ENCODE peak calls at places on chromosomes 11 and 22, in four cellular contexts. T is cardiac fibroblast, V is breast epithelium, G is tibial nerve. J is an unnamed sample.

GRCh38 chr11:21814169-21814568 is 378.7 kb upstream of the ANO5 start:
- DNase-seq in T (peak; percentile 88), V (no peak), G (no peak), J (no peak)

GRCh38 chr22:37843746-37844089 is 416 bp downstream of the ANKRD54 start:
- DNase-seq in T (no peak), V (no peak), G (peak; percentile 17), J (no peak)

GRCh38 chr11:36212507-36212906 is 76.7 kb downstream of the COMMD9 start:
- DNase-seq in T (no peak), V (no peak), G (no peak), J (no peak)

GRCh38 chr11:19432370-19433163 is 191.8 kb upstream of the E2F8 start:
- DNase-seq in T (peak; percentile 90), V (no peak), G (no peak), J (no peak)

GRCh38 chr22:29004647-29005371 is 56.8 kb downstream of the C22orf31 start:
- DNase-seq in T (no peak), V (no peak), G (no peak), J (no peak)

GRCh38 chr11:121048464-121049233 is 24.7 kb downstream of the TBCEL start:
- DNase-seq in T (peak; percentile 13), V (no peak), G (no peak), J (no peak)

GRCh38 chr11:38014405-38014804 is 1416.4 kb upstream of the RAG2 start:
- DNase-seq in T (peak; percentile 84), V (no peak), G (no peak), J (no peak)

GRCh38 chr11:28017816-28018215 is 90.1 kb downstream of the KIF18A start:
- DNase-seq in T (peak; percentile 40), V (no peak), G (no peak), J (no peak)

GRCh38 chr11:9362393-9362863 is 22.0 kb upstream of the IPO7 start:
- DNase-seq in T (no peak), V (no peak), G (no peak), J (no peak)

GRCh38 chr11:9367551-9367950 is 16.9 kb upstream of the IPO7 start:
- DNase-seq in T (peak; percentile 34), V (no peak), G (no peak), J (no peak)

GRCh38 chr11:9363954-9364912 is 20.2 kb upstream of the IPO7 start:
- DNase-seq in T (peak; percentile 98), V (peak; percentile 94), G (peak; percentile 82), J (peak; percentile 99)
- H3K4me3 ChIP-seq in T (peak overlapping the region; percentile 30), V (peak overlapping the region; percentile 40), G (peak overlapping the region; percentile 48), J (no peak overlapping the region)

DNA sequence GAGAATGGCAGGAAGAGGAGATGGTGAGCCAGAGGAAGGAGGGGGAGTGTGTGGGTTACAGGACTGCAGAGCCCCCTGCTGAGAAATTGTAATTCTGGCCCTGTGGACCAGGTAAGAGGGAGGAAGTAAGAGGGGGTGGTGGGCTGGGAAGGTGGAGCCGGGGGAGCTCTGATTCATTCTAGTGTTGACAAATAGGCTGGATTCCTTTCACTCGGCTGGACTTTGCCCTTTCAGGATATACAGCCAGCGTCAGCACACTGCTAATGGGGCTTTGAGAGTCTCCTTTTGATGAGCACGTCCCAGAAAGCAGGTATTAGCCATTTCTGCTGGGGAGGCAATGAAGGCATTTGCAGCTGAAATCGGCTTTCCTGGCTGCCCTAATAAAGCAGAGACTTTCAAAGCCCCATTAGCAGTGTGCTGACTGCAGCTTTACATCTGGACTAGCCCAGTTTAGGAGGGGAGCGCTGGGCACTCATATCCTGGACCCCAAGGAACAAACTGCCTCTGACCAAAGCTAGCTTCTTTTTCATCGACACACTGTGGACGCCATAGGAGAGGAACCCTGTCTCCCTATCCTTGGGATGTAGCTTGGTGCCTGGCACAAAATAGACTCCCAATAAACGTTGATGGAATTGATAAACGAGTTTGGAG is 44.8 kb upstream of the CADM1 start:
- DNase-seq in T (no peak), V (no peak), G (no peak), J (no peak)
- TF ChIP-seq CTCF in T (no peak), V (no peak), G (no peak), J (no peak)

GRCh38 chr22:44709881-44710400 is 7.9 kb downstream of the PRR5 start:
- DNase-seq in T (no peak), V (no peak), G (no peak), J (no peak)
- H3K4me3 ChIP-seq in T (no peak overlapping the region), V (no peak overlapping the region), G (no peak overlapping the region), J (no peak overlapping the region)

GRCh38 chr22:35334010-35334409 is 34.3 kb downstream of the TOM1 start:
- DNase-seq in T (no peak), V (no peak), G (no peak), J (no peak)

GRCh38 chr22:35335468-35335867 is 35.8 kb downstream of the TOM1 start:
- DNase-seq in T (no peak), V (no peak), G (no peak), J (no peak)

GRCh38 chr22:35335936-35336781 is 36.5 kb downstream of the TOM1 start:
- DNase-seq in T (no peak), V (no peak), G (no peak), J (no peak)

GRCh38 chr22:35341090-35341874 is 39.6 kb upstream of the HMOX1 start:
- DNase-seq in T (no peak), V (no peak), G (no peak), J (no peak)

GRCh38 chr22:35337932-35338331 is 38.2 kb downstream of the TOM1 start:
- DNase-seq in T (no peak), V (no peak), G (no peak), J (no peak)
- TF ChIP-seq CTCF in T (no peak), V (no peak), G (no peak), J (no peak)

GRCh38 chr11:8730697-8731020 is 48.1 kb downstream of the RPL27A start:
- DNase-seq in T (no peak), V (no peak), G (no peak), J (no peak)
- H3K4me3 ChIP-seq in T (no peak overlapping the region), V (no peak overlapping the region), G (no peak overlapping the region), J (no peak overlapping the region)

GRCh38 chr22:46099740-46100139 is 50.6 kb upstream of the PPARA start:
- DNase-seq in T (no peak), V (no peak), G (no peak), J (no peak)
- TF ChIP-seq CTCF in T (no peak), V (no peak), G (no peak), J (no peak)

GRCh38 chr11:79082280-79082679 is 358.6 kb downstream of the TENM4 start:
- DNase-seq in T (no peak), V (no peak), G (no peak), J (no peak)
- H3K4me3 ChIP-seq in T (no peak overlapping the region), V (no peak overlapping the region), G (no peak overlapping the region), J (no peak overlapping the region)